ENCODE peak calls at places on chromosomes 4 and X, in four cellular contexts. F, J, E and B are unnamed samples.

GRCh38 chr4:101419324-101420135 is 72.2 kb upstream of the PPP3CA start:
- DNase-seq in F (no peak), J (peak; percentile 94), E (no peak), B (no peak)

GRCh38 chr4:75655562-75655961 is 17.6 kb downstream of the G3BP2 start:
- DNase-seq in F (no peak), J (no peak), E (no peak), B (no peak)

GRCh38 chrX:135484636-135485289 is 35.7 kb upstream of the INTS6L start:
- DNase-seq in F (no peak), J (peak; percentile 46), E (no peak), B (peak; percentile 3)

GRCh38 chrX:85375333-85375738 is 4.1 kb downstream of the POF1B start:
- DNase-seq in F (no peak), J (no peak), E (no peak), B (no peak)

GRCh38 chrX:28752330-28752729 is 165.1 kb downstream of the IL1RAPL1 start:
- DNase-seq in F (no peak), J (no peak), E (no peak), B (no peak)

GRCh38 chr4:11598591-11598990 is 169.9 kb upstream of the HS3ST1 start:
- DNase-seq in F (no peak), J (no peak), E (no peak), B (no peak)

GRCh38 chr4:8302331-8302730 is 32.8 kb downstream of the HTRA3 start:
- DNase-seq in F (peak; percentile 53), J (no peak), E (peak; percentile 46), B (no peak)

GRCh38 chr4:152690706-152691651 is 11.2 kb upstream of the TMEM154 start:
- DNase-seq in F (no peak), J (no peak), E (no peak), B (no peak)

GRCh38 chr4:56206258-56206657 is 181.0 kb downstream of the AASDH start:
- DNase-seq in F (no peak), J (no peak), E (no peak), B (no peak)

GRCh38 chr4:1370321-1371124 is 23.5 kb downstream of the UVSSA start:
- DNase-seq in F (no peak), J (no peak), E (peak; percentile 44), B (no peak)

GRCh38 chr4:156321203-156321602 is 367.5 kb upstream of the CTSO start:
- DNase-seq in F (no peak), J (no peak), E (no peak), B (peak; percentile 1)

GRCh38 chr4:138182838-138183426 is 59.2 kb downstream of the SLC7A11 start:
- DNase-seq in F (no peak), J (peak; percentile 85), E (no peak), B (no peak)

GRCh38 chr4:118589471-118590055 is 95.6 kb upstream of the METTL14 start:
- DNase-seq in F (no peak), J (no peak), E (no peak), B (no peak)

GRCh38 chrX:132843387-132843786 is 115.0 kb downstream of the HS6ST2 start:
- DNase-seq in F (no peak), J (no peak), E (no peak), B (no peak)

GRCh38 chr4:72767903-72768817 is 199.1 kb upstream of the ADAMTS3 start:
- DNase-seq in F (no peak), J (no peak), E (no peak), B (peak; percentile 2)

GRCh38 chr4:181517521-181517920 is 725.7 kb upstream of the TENM3 start:
- DNase-seq in F (no peak), J (no peak), E (no peak), B (no peak)

GRCh38 chrX:49991718-49992117 is 69.3 kb downstream of the CLCN5 start:
- DNase-seq in F (no peak), J (no peak), E (no peak), B (no peak)

GRCh38 chr4:150515135-150515534 is 66.8 kb upstream of the MAB21L2 start:
- DNase-seq in F (no peak), J (peak; percentile 82), E (no peak), B (no peak)

GRCh38 chr4:23887989-23888388 is 1.9 kb downstream of the PPARGC1A start:
- DNase-seq in F (no peak), J (no peak), E (no peak), B (no peak)

GRCh38 chr4:48071171-48071570 is 54.6 kb downstream of the NIPAL1 start:
- DNase-seq in F (no peak), J (no peak), E (no peak), B (no peak)

GRCh38 chr4:78078101-78078500 is 21.0 kb downstream of the FRAS1 start:
- DNase-seq in F (no peak), J (no peak), E (no peak), B (no peak)

GRCh38 chrX:132209527-132209926 is 9.7 kb downstream of the RAP2C start:
- DNase-seq in F (no peak), J (no peak), E (no peak), B (no peak)

GRCh38 chr4:82694106-82694505 is 104.5 kb downstream of the SCD5 start:
- DNase-seq in F (no peak), J (peak; percentile 14), E (no peak), B (no peak)

GRCh38 chr4:82692101-82692780 is 106.4 kb downstream of the SCD5 start:
- DNase-seq in F (no peak), J (no peak), E (no peak), B (no peak)

GRCh38 chr4:82697561-82697960 is 101.0 kb downstream of the SCD5 start:
- DNase-seq in F (no peak), J (no peak), E (no peak), B (no peak)

GRCh38 chr4:82696117-82696516 is 102.5 kb downstream of the SCD5 start:
- DNase-seq in F (no peak), J (no peak), E (no peak), B (no peak)

DNA sequence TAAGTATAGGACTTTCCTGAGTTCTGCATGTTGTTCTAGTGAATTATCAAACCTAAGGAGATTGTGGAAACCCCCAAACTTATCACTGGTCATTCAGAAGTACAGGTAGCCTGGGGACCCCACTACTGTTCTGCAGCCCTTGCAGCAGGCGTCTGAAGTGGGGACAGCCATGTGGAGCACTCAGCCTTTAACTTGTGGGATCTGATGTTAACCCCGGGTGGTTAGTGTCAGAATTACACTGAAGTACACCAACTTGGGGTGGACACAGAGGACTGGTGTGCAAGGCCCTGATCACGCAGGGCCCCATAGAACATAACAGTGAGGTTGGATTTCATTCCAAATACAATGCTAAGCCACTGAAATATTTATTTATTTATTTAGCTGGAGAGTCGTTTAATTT is 103.7 kb downstream of the SCD5 start:
- DNase-seq in F (no peak), J (no peak), E (no peak), B (no peak)
- TF ChIP-seq POLR2A in F (no peak), J (no peak), E (no peak), B (no peak)

DNA sequence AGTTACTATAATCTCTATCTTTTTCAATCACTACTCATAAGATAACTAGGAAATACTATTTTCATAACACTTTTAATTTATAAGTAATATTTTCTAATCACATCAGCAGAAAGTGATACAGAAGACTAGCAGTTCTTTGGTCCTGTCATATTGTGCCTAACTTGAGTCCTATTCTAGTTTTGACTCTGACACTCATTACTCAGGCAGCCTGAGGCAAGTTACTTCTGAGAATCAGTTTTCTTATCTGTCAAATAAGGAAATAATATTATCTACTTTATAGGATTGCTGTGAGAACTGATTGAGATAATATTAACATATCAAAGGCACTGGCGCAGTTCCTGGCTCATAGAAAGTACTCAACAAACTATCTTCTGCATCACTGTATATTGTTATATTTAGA is 17.8 kb downstream of the PITX2 start:
- DNase-seq in F (no peak), J (no peak), E (no peak), B (no peak)
- TF ChIP-seq POLR2A in F (no peak), J (no peak), E (no peak), B (no peak)

GRCh38 chr4:182916483-182917181 is 554 bp downstream of the DCTD start:
- DNase-seq in F (peak; percentile 91), J (peak; percentile 53), E (peak; percentile 84), B (peak; percentile 50)
- TF ChIP-seq POLR2A in F (no peak), J (no peak), E (no peak), B (no peak)

GRCh38 chr4:6929735-6930464 is 20.3 kb downstream of the TBC1D14 start:
- DNase-seq in F (no peak), J (no peak), E (no peak), B (no peak)
- TF ChIP-seq POLR2A in F (no peak), J (no peak), E (no peak), B (no peak)

GRCh38 chr4:141169391-141169790 is 36.1 kb upstream of the RNF150 start:
- DNase-seq in F (no peak), J (no peak), E (no peak), B (no peak)
- TF ChIP-seq POLR2A in F (no peak), J (no peak), E (no peak), B (no peak)

DNA sequence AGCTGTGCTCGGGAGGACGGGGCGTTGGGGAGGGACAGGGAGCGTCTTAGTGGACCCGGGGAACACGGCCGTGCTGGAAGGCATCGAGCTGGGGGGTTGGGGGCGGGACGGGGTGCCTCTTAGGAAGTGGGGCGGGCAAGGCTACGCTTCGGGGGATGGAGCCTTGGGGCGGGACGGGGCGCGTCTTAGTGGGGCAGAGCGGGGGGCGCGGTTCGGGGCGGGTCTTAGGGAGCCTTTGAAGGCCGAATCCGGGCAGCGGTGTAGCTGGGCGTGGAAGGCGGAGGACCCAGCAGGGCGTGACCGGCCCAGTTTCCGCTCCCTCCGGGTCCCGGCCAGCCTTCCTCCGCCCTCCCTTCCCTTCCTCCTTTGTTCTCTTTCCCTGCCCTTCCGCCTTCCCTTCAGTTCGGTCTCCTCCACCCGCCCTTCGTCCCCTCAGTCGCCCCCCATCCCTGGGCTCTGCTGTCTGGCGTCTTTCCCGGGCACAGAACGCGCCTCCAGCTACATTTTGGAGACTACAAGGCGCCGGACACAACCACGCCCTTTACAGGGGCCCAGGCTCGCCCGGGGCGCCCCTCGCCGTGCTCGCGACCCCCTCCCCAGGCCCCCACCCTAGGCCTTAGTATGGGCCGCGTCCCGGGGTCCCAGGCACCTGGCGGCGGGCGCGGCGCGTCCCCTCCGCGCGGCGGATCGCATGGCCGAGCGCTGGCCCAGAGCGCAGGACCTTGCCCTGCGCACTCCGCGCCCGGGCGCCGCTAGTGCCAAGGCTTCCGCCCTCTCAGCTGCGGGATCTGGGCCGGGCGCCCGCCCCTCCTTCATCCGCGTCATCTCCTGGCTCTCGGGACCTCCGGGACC is at the start of gene ARSD:
- DNase-seq in F (peak; percentile 95), J (peak; percentile 79), E (peak; percentile 96), B (peak; percentile 49)
- TF ChIP-seq POLR2A in F (peak; percentile 74), J (peak; percentile 74), E (no peak), B (peak; percentile 70)

GRCh38 chrX:118726887-118727685 is at the start of gene IL13RA1:
- DNase-seq in F (peak; percentile 89), J (peak; percentile 86), E (peak; percentile 90), B (peak; percentile 69)
- TF ChIP-seq POLR2A in F (peak; percentile 44), J (peak; percentile 50), E (peak; percentile 26), B (peak; percentile 71)